ENCODE peak calls at places on chromosomes 1 and 21, in nine cellular contexts. E is GM12878, C is fibroblast of lung, X is right cardiac atrium, F is heart right ventricle, V is mammary epithelial cell, I is PC-9, Y is transverse colon, D is gastrocnemius medialis. A is an unnamed sample. For H3K4me1, the result is how much of the 10 kb centered on the place peaks cover.

GRCh38 chr1:156852414-156852874 is 6.5 kb downstream of the INSRR start:
- DNase-seq in I (no peak), C (peak), Y (peak), X (peak), E (no peak), D (peak), V (no peak), F (peak), A (no peak)

GRCh38 chr1:42130061-42130460 is 23.1 kb upstream of the GUCA2B start:
- DNase-seq in F (no peak), E (no peak), C (no peak), Y (no peak), X (no peak), D (no peak), I (no peak), V (no peak), A (no peak)

GRCh38 chr21:30718239-30718909 is at the start of gene KRTAP21-3:
- DNase-seq in Y (no peak), I (no peak), V (peak), C (peak), D (no peak), E (no peak), X (no peak), F (no peak), A (no peak)

GRCh38 chr1:161864577-161864976 is 98.5 kb downstream of the ATF6 start:
- DNase-seq in Y (no peak), X (peak), E (no peak), F (peak), D (no peak), C (peak), I (no peak), V (no peak), A (no peak)

GRCh38 chr1:2590233-2591141 is 3.9 kb downstream of the PRXL2B start:
- DNase-seq in C (no peak), X (no peak), I (no peak), E (no peak), F (no peak), V (no peak), Y (no peak), D (no peak), A (peak)

GRCh38 chr1:100575406-100575805 is 37.5 kb downstream of the GPR88 start:
- DNase-seq in Y (no peak), D (no peak), F (no peak), E (no peak), X (no peak), I (no peak), V (no peak), C (no peak), A (no peak)

GRCh38 chr1:204758601-204759000 is 73.1 kb upstream of the LRRN2 start:
- DNase-seq in F (no peak), I (no peak), D (no peak), C (no peak), V (no peak), E (no peak), X (no peak), Y (no peak), A (no peak)

GRCh38 chr21:29800051-29800450 is 139.7 kb downstream of the GRIK1 start:
- DNase-seq in D (no peak), E (no peak), Y (no peak), I (no peak), X (no peak), V (no peak), F (no peak), C (no peak), A (no peak)

GRCh38 chr1:200386416-200386815 is 23.4 kb downstream of the ZNF281 start:
- DNase-seq in C (peak), E (no peak), V (no peak), X (no peak), D (no peak), Y (no peak), F (no peak), I (no peak), A (no peak)

GRCh38 chr1:172993640-172994039 is 57.1 kb downstream of the TNFSF18 start:
- DNase-seq in D (no peak), E (no peak), V (no peak), I (no peak), Y (no peak), F (no peak), C (peak), X (no peak), A (no peak)

GRCh38 chr1:40925834-40926403 is 53.6 kb upstream of the CTPS1 start:
- DNase-seq in I (no peak), C (no peak), D (no peak), Y (no peak), V (no peak), F (no peak), X (no peak), E (no peak), A (peak)

GRCh38 chr1:70503358-70503757 is 92.3 kb downstream of the CTH start:
- DNase-seq in D (no peak), X (no peak), F (no peak), V (peak), I (peak), Y (no peak), E (no peak), C (peak), A (no peak)

GRCh38 chr1:101244842-101245574 is 8.2 kb downstream of the S1PR1 start:
- DNase-seq in I (no peak), V (no peak), Y (no peak), F (no peak), D (no peak), E (no peak), X (no peak), C (no peak), A (no peak)

GRCh38 chr1:183218981-183219621 is 33.0 kb downstream of the LAMC2 start:
- DNase-seq in E (no peak), D (peak), F (peak), V (no peak), I (no peak), Y (peak), X (peak), C (no peak), A (no peak)

GRCh38 chr21:37914211-37914900 is 1.9 kb downstream of the KCNJ6 start:
- DNase-seq in V (peak), X (no peak), I (no peak), F (no peak), C (peak), D (no peak), E (no peak), Y (no peak), A (peak)

GRCh38 chr1:161838885-161839284 is 72.8 kb downstream of the ATF6 start:
- DNase-seq in E (no peak), Y (no peak), C (no peak), V (no peak), F (no peak), X (no peak), D (no peak), I (no peak), A (no peak)

GRCh38 chr21:35585878-35586277 is 474.4 kb downstream of the SETD4 start:
- DNase-seq in F (no peak), D (no peak), I (peak), E (no peak), V (no peak), C (no peak), Y (no peak), X (no peak), A (no peak)

GRCh38 chr1:17307329-17307728 is 668 bp upstream of the PADI4 start:
- DNase-seq in Y (no peak), E (no peak), X (no peak), V (no peak), C (no peak), I (no peak), F (no peak), D (no peak), A (no peak)

GRCh38 chr1:24155011-24155782 is 12.3 kb upstream of the IL22RA1 start:
- DNase-seq in F (no peak), E (peak), Y (peak), D (no peak), X (no peak), I (no peak), C (no peak), V (peak), A (no peak)

GRCh38 chr1:155669233-155670162 is 19.1 kb downstream of the YY1AP1 start:
- DNase-seq in F (no peak), V (no peak), D (no peak), C (no peak), X (no peak), Y (no peak), I (no peak), E (no peak), A (no peak)

GRCh38 chr1:183185941-183186490 is at the start of gene LAMC2:
- DNase-seq in Y (peak), V (peak), E (no peak), D (no peak), X (peak), F (no peak), C (peak), I (peak), A (peak)

GRCh38 chr1:3465935-3466321 is 11.5 kb downstream of the ARHGEF16 start:
- DNase-seq in Y (no peak), D (no peak), F (no peak), V (no peak), I (no peak), X (peak), E (no peak), C (no peak), A (peak)

GRCh38 chr1:90122679-90123340 is 127.9 kb downstream of the ZNF326 start:
- DNase-seq in I (no peak), F (no peak), E (no peak), X (no peak), Y (no peak), D (peak), V (no peak), C (no peak), A (no peak)

GRCh38 chr1:161241682-161242081 is 3.7 kb upstream of the NR1I3 start:
- DNase-seq in I (no peak), V (no peak), F (no peak), Y (no peak), D (no peak), E (no peak), X (no peak), C (no peak), A (no peak)

GRCh38 chr1:172658871-172659453 is at the start of gene FASLG:
- DNase-seq in X (peak), F (no peak), V (no peak), E (no peak), D (no peak), Y (no peak), I (no peak), C (no peak), A (no peak)

GRCh38 chr1:184805667-184806295 is 51.1 kb upstream of the EDEM3 start:
- DNase-seq in X (peak), F (peak), V (peak), I (peak), C (peak), E (peak), Y (peak), D (peak), A (peak)

GRCh38 chr1:208231929-208232360 is 12.2 kb downstream of the PLXNA2 start:
- DNase-seq in V (no peak), D (no peak), Y (no peak), X (no peak), E (no peak), C (peak), I (peak), F (no peak), A (no peak)

GRCh38 chr1:28740118-28740517 is 3.4 kb downstream of the YTHDF2 start:
- DNase-seq in F (no peak), C (no peak), D (no peak), X (no peak), Y (no peak), V (peak), I (no peak), E (no peak), A (no peak)

GRCh38 chr1:48026275-48026674 is 29.1 kb upstream of the TRABD2B start:
- DNase-seq in D (peak), X (no peak), I (peak), F (no peak), C (peak), V (peak), Y (no peak), E (no peak), A (no peak)

GRCh38 chr1:65165269-65166002 is 17.4 kb downstream of the AK4 start:
- DNase-seq in E (peak), F (no peak), D (no peak), Y (no peak), C (no peak), X (peak), I (no peak), V (no peak), A (no peak)

GRCh38 chr21:28485301-28486022 is 507.2 kb downstream of the LTN1 start:
- DNase-seq in Y (no peak), F (no peak), D (no peak), C (peak), X (no peak), V (peak), I (no peak), E (no peak), A (no peak)

GRCh38 chr1:38872401-38873026 is 634 bp downstream of the MYCBP start:
- DNase-seq in E (no peak), I (no peak), F (no peak), X (no peak), V (peak), C (peak), Y (peak), D (no peak), A (no peak)

GRCh38 chr1:234845097-234845660 is 235.2 kb upstream of the IRF2BP2 start:
- DNase-seq in X (no peak), D (no peak), C (peak), I (peak), E (peak), Y (no peak), F (no peak), V (peak), A (no peak)

GRCh38 chr1:40684669-40685068 is 6.8 kb upstream of the NFYC start:
- DNase-seq in I (no peak), X (no peak), C (no peak), E (no peak), Y (no peak), V (no peak), F (no peak), D (no peak), A (no peak)

GRCh38 chr1:10161121-10161520 is 49.2 kb upstream of the KIF1B start:
- DNase-seq in X (no peak), I (no peak), C (no peak), F (no peak), V (no peak), E (no peak), Y (no peak), D (no peak), A (no peak)

GRCh38 chr1:201888282-201889033 is at the start of gene SHISA4:
- DNase-seq in X (peak), V (peak), Y (peak), I (peak), C (peak), F (peak), E (no peak), D (peak), A (peak)

GRCh38 chr21:32015740-32016139 is 142.9 kb downstream of the HUNK start:
- DNase-seq in E (peak), C (no peak), Y (no peak), X (no peak), D (no peak), F (no peak), I (no peak), V (no peak), A (no peak)
- H3K4me1 ChIP-seq in E (under half), C (under half), Y (under half), X (under half), D (under half), F (under half), I (under half), V (under half), A (under half)

GRCh38 chr1:36476945-36477344 is 5.8 kb downstream of the CSF3R start:
- DNase-seq in F (no peak), Y (no peak), E (no peak), I (no peak), X (no peak), V (no peak), D (no peak), C (no peak), A (no peak)
- H3K4me1 ChIP-seq in F (under half), Y (under half), E (under half), I (under half), X (under half), V (under half), D (under half), C (under half), A (under half)

GRCh38 chr1:231000639-231001038 is 21.7 kb downstream of the ARV1 start:
- DNase-seq in V (no peak), C (no peak), F (no peak), Y (no peak), E (no peak), X (no peak), I (no peak), D (no peak), A (no peak)
- H3K4me1 ChIP-seq in V (under half), C (under half), F (under half), Y (under half), E (under half), X (under half), I (under half), D (under half), A (under half)

DNA sequence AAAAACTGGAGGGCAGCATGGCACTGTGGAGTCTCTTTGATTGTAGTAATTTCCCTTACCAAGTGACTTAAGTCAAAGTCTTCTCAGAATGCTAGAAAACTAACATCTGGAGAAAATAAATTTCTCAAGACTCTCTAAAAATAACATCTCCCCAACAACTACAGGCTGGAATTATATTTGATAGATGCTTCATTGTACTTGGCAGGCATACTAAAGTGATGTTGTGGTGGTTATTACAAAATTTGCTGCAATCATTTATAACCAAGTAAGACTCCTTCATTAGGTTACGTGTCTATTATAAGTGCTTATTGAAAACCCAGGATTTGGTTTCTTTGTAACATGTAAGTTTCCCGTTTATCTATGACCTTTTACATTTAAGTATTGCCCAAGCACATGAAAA is 132.9 kb upstream of the NRIP1 start:
- DNase-seq in X (no peak), I (no peak), C (peak), D (no peak), F (no peak), Y (no peak), E (no peak), V (no peak), A (no peak)
- H3K4me1 ChIP-seq in X (under half), I (under half), C (under half), D (under half), F (under half), Y (under half), E (under half), V (under half), A (under half)

GRCh38 chr1:194843077-194843476 is 1656.7 kb upstream of the B3GALT2 start:
- DNase-seq in D (no peak), Y (no peak), V (no peak), E (no peak), X (no peak), F (no peak), I (no peak), C (no peak), A (no peak)
- H3K4me1 ChIP-seq in D (under half), Y (under half), V (under half), E (under half), X (under half), F (under half), I (under half), C (under half), A (under half)

GRCh38 chr1:164784960-164785359 is 226.0 kb downstream of the PBX1 start:
- DNase-seq in E (no peak), I (no peak), C (no peak), F (no peak), D (no peak), Y (no peak), V (no peak), X (no peak), A (no peak)
- H3K4me1 ChIP-seq in E (under half), I (under half), C (under half), F (half or more), D (half or more), Y (under half), V (under half), X (under half), A (under half)

DNA sequence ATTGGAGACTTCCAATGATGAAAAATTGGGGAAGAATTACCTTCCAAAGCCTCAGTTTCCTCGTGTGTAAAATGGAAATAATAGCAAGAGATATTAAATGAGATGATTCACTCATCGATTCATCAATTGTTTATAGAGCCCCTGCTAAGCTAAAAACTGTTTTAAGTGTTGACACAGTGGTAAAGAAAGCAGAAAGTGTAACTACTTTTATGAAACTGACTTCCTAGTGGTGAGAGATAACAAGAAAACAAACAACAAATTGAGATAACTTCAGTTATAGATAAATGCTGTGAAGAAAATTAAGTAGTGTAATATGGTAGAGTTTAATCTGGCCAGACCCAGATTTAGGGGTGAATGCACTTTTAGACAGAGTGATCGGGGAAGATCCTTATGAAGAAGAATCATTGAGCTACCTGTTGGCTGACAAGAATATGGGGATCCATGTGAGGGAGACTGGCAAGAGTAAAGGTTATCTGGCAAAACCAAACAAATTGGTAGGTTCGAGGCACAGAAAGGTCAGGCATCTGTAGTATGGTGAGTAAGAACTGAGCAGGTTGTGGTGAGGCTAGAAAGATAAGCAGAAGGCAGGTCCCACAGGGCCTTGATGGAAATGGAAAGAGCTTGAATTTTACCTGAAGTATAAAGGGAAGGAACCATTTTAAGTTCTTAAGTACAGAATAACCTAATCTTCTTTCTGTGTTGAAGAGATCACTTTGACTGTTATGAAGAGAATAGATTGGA is 10.9 kb downstream of the PTPRC start:
- DNase-seq in Y (no peak), I (no peak), X (no peak), E (no peak), D (no peak), F (no peak), V (no peak), C (no peak), A (no peak)
- H3K4me1 ChIP-seq in Y (under half), I (under half), X (under half), E (under half), D (under half), F (half or more), V (under half), C (under half), A (under half)

DNA sequence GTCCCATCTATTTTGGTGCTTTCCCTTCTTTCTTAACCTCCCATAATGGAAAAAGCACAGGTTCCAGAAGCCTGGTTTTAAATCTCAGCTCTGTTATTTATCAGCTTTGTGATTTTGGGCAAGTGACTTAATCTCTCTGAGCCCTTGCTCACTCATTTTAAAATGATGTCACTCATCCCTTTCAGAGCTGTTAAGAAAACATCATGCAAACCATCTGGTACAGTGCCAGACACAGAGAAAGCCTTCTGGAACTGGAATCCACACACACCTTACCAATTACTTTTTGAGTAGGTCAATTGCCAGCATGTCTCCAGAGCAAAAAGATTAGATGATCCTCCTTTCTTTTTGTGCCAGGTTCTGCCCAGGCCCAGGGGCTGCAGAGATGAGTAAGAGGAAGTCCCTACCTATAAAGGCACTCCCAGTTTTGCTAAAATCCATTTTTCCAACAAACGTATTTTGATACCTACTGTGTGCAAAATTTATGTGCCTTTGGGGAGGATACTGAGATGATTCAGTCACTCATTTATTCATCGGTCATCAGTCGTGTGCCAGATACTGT is 61.3 kb downstream of the ROR1 start:
- DNase-seq in I (no peak), E (no peak), X (no peak), D (no peak), V (peak), F (no peak), C (no peak), Y (no peak), A (no peak)
- H3K4me1 ChIP-seq in I (under half), E (under half), X (under half), D (under half), V (under half), F (under half), C (under half), Y (under half), A (under half)